ENCODE peak calls at places on chromosome 1, in six cellular contexts. T is adrenal gland, G is tibial nerve, E is GM23338, N is right cardiac atrium, W is aorta. H is an unnamed sample.

GRCh38 chr1:208098758-208099157 is 145.4 kb downstream of the PLXNA2 start:
- DNase-seq in T (no peak), W (no peak), G (no peak), E (no peak), N (no peak), H (no peak)

GRCh38 chr1:19074361-19074901 is 118.0 kb upstream of the IFFO2 start:
- DNase-seq in G (no peak), W (peak), T (no peak), N (no peak), E (no peak), H (no peak)

GRCh38 chr1:170660874-170661645 is 2.9 kb upstream of the PRRX1 start:
- DNase-seq in G (no peak), E (peak), W (no peak), T (no peak), N (peak), H (peak)

GRCh38 chr1:57874426-57874825 is 450.6 kb upstream of the DAB1 start:
- DNase-seq in T (no peak), G (no peak), N (no peak), W (no peak), E (no peak), H (no peak)

GRCh38 chr1:231828182-231828920 is 201.8 kb downstream of the DISC1 start:
- DNase-seq in G (no peak), W (no peak), E (no peak), T (peak), N (no peak), H (peak)

GRCh38 chr1:204578867-204579664 is 62.9 kb downstream of the MDM4 start:
- DNase-seq in T (peak), G (peak), E (peak), N (peak), W (no peak), H (no peak)

GRCh38 chr1:229990326-229990725 is 76.7 kb upstream of the GALNT2 start:
- DNase-seq in E (no peak), T (no peak), G (no peak), N (no peak), W (no peak), H (no peak)

GRCh38 chr1:67646145-67647035 is 38.6 kb upstream of the GADD45A start:
- DNase-seq in W (no peak), E (no peak), N (peak), T (peak), G (no peak), H (peak)

GRCh38 chr1:23150742-23151141 is 17.9 kb downstream of the LUZP1 start:
- DNase-seq in W (no peak), E (no peak), G (no peak), T (no peak), N (no peak), H (no peak)

GRCh38 chr1:77682442-77683141 is at the start of gene ZZZ3:
- DNase-seq in W (peak), G (peak), E (peak), N (peak), T (peak), H (peak)

GRCh38 chr1:88035578-88035977 is 648.5 kb upstream of the PKN2 start:
- DNase-seq in N (no peak), W (no peak), E (no peak), T (no peak), G (no peak), H (no peak)

GRCh38 chr1:234977891-234978396 is 150.7 kb downstream of the TOMM20 start:
- DNase-seq in G (no peak), E (no peak), T (no peak), N (no peak), W (peak), H (no peak)

GRCh38 chr1:148354909-148355308 is 128.2 kb downstream of the PPIAL4G start:
- DNase-seq in T (no peak), G (no peak), N (no peak), W (no peak), E (no peak), H (no peak)

GRCh38 chr1:55463814-55464445 is 248.8 kb upstream of the USP24 start:
- DNase-seq in T (no peak), W (no peak), N (no peak), G (peak), E (no peak), H (no peak)

GRCh38 chr1:59455206-59455605 is 158.3 kb downstream of the FGGY start:
- DNase-seq in T (no peak), W (no peak), N (no peak), G (no peak), E (no peak), H (peak)
- H3K27ac ChIP-seq in T (no peak), W (no peak), N (no peak), G (no peak), E (no peak), H (no peak)

GRCh38 chr1:10494754-10495474 is 20.2 kb downstream of the PEX14 start:
- DNase-seq in N (peak), T (peak), E (peak), G (peak), W (peak), H (peak)
- H3K4me3 ChIP-seq in N (no peak), T (no peak), E (no peak), G (peak), W (no peak), H (no peak)

GRCh38 chr1:85544689-85545203 is 35.8 kb upstream of the CCN1 start:
- DNase-seq in N (no peak), W (no peak), G (no peak), E (peak), T (no peak), H (peak)
- H3K27ac ChIP-seq in N (peak), W (peak), G (no peak), E (no peak), T (no peak), H (peak)

GRCh38 chr1:7953850-7954609 is 7.5 kb upstream of the PARK7 start:
- DNase-seq in W (peak), T (peak), E (peak), G (peak), N (peak), H (peak)
- H3K4me3 ChIP-seq in W (peak), T (no peak), E (peak), G (peak), N (peak), H (no peak)

GRCh38 chr1:190170321-190170720 is 307.3 kb downstream of the BRINP3 start:
- DNase-seq in G (no peak), T (no peak), N (no peak), E (no peak), W (no peak), H (no peak)

GRCh38 chr1:190169311-190170067 is 308.2 kb downstream of the BRINP3 start:
- DNase-seq in E (peak), T (no peak), W (no peak), N (no peak), G (no peak), H (no peak)

GRCh38 chr1:190168893-190169292 is 308.8 kb downstream of the BRINP3 start:
- DNase-seq in E (no peak), T (no peak), G (no peak), W (no peak), N (no peak), H (no peak)

GRCh38 chr1:190172636-190173410 is 304.8 kb downstream of the BRINP3 start:
- DNase-seq in N (no peak), T (no peak), G (no peak), W (no peak), E (no peak), H (peak)

GRCh38 chr1:190168116-190168515 is 309.5 kb downstream of the BRINP3 start:
- DNase-seq in N (no peak), E (no peak), W (no peak), T (no peak), G (no peak), H (no peak)
- H3K27ac ChIP-seq in N (no peak), E (no peak), W (no peak), T (no peak), G (no peak), H (no peak)

DNA sequence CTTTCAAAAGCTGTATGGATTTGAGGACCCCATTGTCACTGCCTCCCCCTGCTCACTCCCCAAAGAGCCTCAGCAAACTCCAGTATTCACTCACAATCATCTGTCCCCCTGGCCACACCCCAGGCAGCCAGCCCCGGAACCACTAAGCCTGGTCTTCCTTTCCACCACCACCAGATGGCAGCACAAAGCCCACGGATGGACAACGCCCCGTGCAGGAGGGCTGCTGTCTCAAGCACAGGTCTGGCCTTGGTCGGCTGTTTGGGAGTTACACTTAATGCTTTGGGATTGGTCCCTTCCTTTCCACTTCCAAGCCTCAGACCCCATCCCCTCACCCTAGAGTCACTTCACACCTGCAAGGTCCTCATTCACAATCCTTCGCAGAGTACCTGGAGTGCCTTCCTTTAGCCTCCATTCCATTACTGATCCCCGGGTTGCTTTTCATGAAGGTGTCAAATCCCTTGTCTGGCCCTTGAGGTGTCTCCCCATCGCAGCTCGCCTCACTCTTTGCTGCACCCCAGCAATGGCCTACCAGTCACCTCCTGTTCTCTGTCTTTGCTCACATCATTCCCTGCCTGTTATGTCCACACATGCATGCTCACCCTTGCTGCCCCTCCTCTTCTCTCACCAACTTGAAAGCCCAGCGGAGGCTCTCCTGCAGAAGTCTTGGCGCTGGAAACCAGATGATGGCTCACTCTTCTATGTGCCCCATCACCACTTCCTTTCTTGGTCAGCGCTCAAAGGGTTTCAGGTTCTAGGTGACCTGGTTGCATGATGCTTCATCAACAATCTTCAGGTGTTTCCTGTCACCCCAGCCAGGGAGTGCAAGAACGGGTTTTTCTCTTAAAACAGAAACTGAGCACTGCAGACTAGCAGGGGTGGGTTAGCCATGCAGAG is 24.9 kb upstream of the KCNA2 start:
- DNase-seq in G (peak), E (peak), W (peak), T (peak), N (peak), H (peak)
- H3K4me3 ChIP-seq in G (no peak), E (no peak), W (no peak), T (no peak), N (no peak), H (no peak)

GRCh38 chr1:85409516-85409915 is 55.4 kb downstream of the DDAH1 start:
- DNase-seq in E (no peak), N (no peak), T (no peak), W (no peak), G (no peak), H (no peak)

GRCh38 chr1:85404393-85404792 is 60.6 kb downstream of the DDAH1 start:
- DNase-seq in W (no peak), E (no peak), N (no peak), G (no peak), T (no peak), H (no peak)

GRCh38 chr1:85407978-85408377 is 57.0 kb downstream of the DDAH1 start:
- DNase-seq in T (no peak), G (no peak), N (no peak), E (no peak), W (no peak), H (no peak)

GRCh38 chr1:85406081-85406480 is 58.9 kb downstream of the DDAH1 start:
- DNase-seq in E (no peak), W (no peak), T (no peak), G (no peak), N (no peak), H (no peak)

GRCh38 chr1:85406887-85407593 is 57.9 kb downstream of the DDAH1 start:
- DNase-seq in T (peak), N (peak), W (no peak), G (peak), E (no peak), H (no peak)
- H3K27ac ChIP-seq in T (peak), N (no peak), W (no peak), G (peak), E (no peak), H (no peak)

GRCh38 chr1:218302155-218302554 is 17.1 kb downstream of the RRP15 start:
- DNase-seq in E (no peak), G (no peak), W (no peak), N (no peak), T (no peak), H (no peak)

GRCh38 chr1:218299416-218299815 is 14.3 kb downstream of the RRP15 start:
- DNase-seq in T (no peak), E (peak), N (no peak), G (no peak), W (no peak), H (peak)

GRCh38 chr1:218303176-218303575 is 18.1 kb downstream of the RRP15 start:
- DNase-seq in N (no peak), W (no peak), E (no peak), G (no peak), T (no peak), H (no peak)

GRCh38 chr1:218298398-218298797 is 13.3 kb downstream of the RRP15 start:
- DNase-seq in N (no peak), E (no peak), W (no peak), T (no peak), G (no peak), H (no peak)

GRCh38 chr1:218301217-218301616 is 16.1 kb downstream of the RRP15 start:
- DNase-seq in W (no peak), T (no peak), N (no peak), E (peak), G (no peak), H (no peak)
- H3K4me3 ChIP-seq in W (no peak), T (no peak), N (no peak), E (peak), G (no peak), H (no peak)

GRCh38 chr1:109805486-109806180 is 41.9 kb upstream of the EPS8L3 start:
- DNase-seq in N (no peak), W (peak), T (no peak), G (no peak), E (no peak), H (no peak)
- H3K27ac ChIP-seq in N (no peak), W (no peak), T (no peak), G (no peak), E (no peak), H (no peak)